ENCODE peak calls at places on chromosome 6, in six cellular contexts. M is LoVo, K is psoas muscle, R is nucleus accumbens, E is RPMI8226, W is ACHN. V is an unnamed sample.

GRCh38 chr6:10465633-10466499 is 51.0 kb upstream of the TFAP2A start:
- DNase-seq in E (peak; percentile 65), K (no peak), W (peak; percentile 57), R (no peak), M (peak; percentile 23), V (no peak)

GRCh38 chr6:55388161-55388560 is 60.9 kb downstream of the GFRAL start:
- DNase-seq in W (no peak), R (no peak), E (no peak), K (no peak), M (no peak), V (no peak)

GRCh38 chr6:105992315-105992961 is 93.7 kb upstream of the PRDM1 start:
- DNase-seq in R (peak; percentile 38), K (peak; percentile 78), W (peak; percentile 74), E (peak; percentile 89), M (peak; percentile 90), V (peak; percentile 85)

GRCh38 chr6:39931607-39932006 is 2.7 kb downstream of the MOCS1 start:
- DNase-seq in W (no peak), E (no peak), M (no peak), K (no peak), R (no peak), V (no peak)

GRCh38 chr6:36956111-36956820 is 1.7 kb downstream of the PI16 start:
- DNase-seq in R (no peak), M (no peak), E (no peak), K (no peak), W (peak; percentile 9), V (no peak)

GRCh38 chr6:15359335-15359862 is 113.5 kb downstream of the JARID2 start:
- DNase-seq in M (no peak), E (no peak), K (no peak), R (peak; percentile 24), W (no peak), V (no peak)

GRCh38 chr6:35402136-35402855 is 49.8 kb upstream of the FANCE start:
- DNase-seq in K (no peak), R (no peak), W (peak; percentile 71), E (no peak), M (no peak), V (no peak)

GRCh38 chr6:136290406-136291010 is 862 bp upstream of the BCLAF1 start:
- DNase-seq in R (peak; percentile 58), M (peak; percentile 77), E (peak; percentile 83), W (peak; percentile 86), K (peak; percentile 87), V (peak; percentile 71)

GRCh38 chr6:93124226-93124625 is 295.1 kb downstream of the EPHA7 start:
- DNase-seq in R (no peak), M (no peak), E (no peak), K (no peak), W (no peak), V (no peak)

GRCh38 chr6:87274660-87275273 is 47.6 kb upstream of the SMIM8 start:
- DNase-seq in M (no peak), K (no peak), W (no peak), E (no peak), R (no peak), V (no peak)

GRCh38 chr6:42819803-42820508 is 38.1 kb downstream of the BICRAL start:
- DNase-seq in W (no peak), E (no peak), M (no peak), R (no peak), K (no peak), V (no peak)

GRCh38 chr6:524803-525202 is 132.1 kb downstream of the HUS1B start:
- DNase-seq in E (no peak), M (no peak), K (no peak), W (peak; percentile 2), R (no peak), V (no peak)

GRCh38 chr6:140039343-140039742 is 664.9 kb upstream of the CITED2 start:
- DNase-seq in R (no peak), K (no peak), M (no peak), E (no peak), W (no peak), V (no peak)

GRCh38 chr6:162684961-162685360 is 42.6 kb downstream of the PRKN start:
- DNase-seq in K (no peak), R (no peak), E (no peak), M (no peak), W (no peak), V (no peak)

GRCh38 chr6:33093857-33094256 is 18.1 kb downstream of the HLA-DPB1 start:
- DNase-seq in R (no peak), E (no peak), M (no peak), K (no peak), W (no peak), V (no peak)

GRCh38 chr6:31399589-31400466 is 3.6 kb upstream of the MICA start:
- DNase-seq in E (peak; percentile 86), R (peak; percentile 87), K (peak; percentile 91), M (peak; percentile 93), W (peak; percentile 89), V (peak; percentile 46)

GRCh38 chr6:31900917-31901414 is 920 bp downstream of the ZBTB12 start:
- DNase-seq in E (no peak), R (no peak), M (no peak), W (no peak), K (no peak), V (no peak)

GRCh38 chr6:161038229-161039003 is 46.8 kb downstream of the MAP3K4 start:
- DNase-seq in M (peak; percentile 25), W (peak; percentile 78), K (peak; percentile 21), R (no peak), E (no peak), V (no peak)

GRCh38 chr6:136657629-136658028 is 107.4 kb upstream of the MAP7 start:
- DNase-seq in K (no peak), M (no peak), R (no peak), W (no peak), E (no peak), V (no peak)

GRCh38 chr6:168314948-168315347 is 4.6 kb downstream of the DACT2 start:
- DNase-seq in W (peak; percentile 28), R (no peak), K (no peak), E (peak; percentile 21), M (no peak), V (no peak)

GRCh38 chr6:43799671-43800623 is 29.9 kb downstream of the VEGFA start:
- DNase-seq in E (peak; percentile 22), M (peak; percentile 62), W (no peak), K (no peak), R (no peak), V (no peak)

GRCh38 chr6:148780918-148781436 is 34.1 kb downstream of the UST start:
- DNase-seq in K (no peak), R (no peak), W (no peak), E (no peak), M (no peak), V (no peak)

GRCh38 chr6:75563032-75563431 is 38.6 kb upstream of the SENP6 start:
- DNase-seq in E (peak; percentile 57), K (no peak), W (peak; percentile 50), M (peak; percentile 36), R (no peak), V (no peak)

V was measured in T-helper 9 cell.